ENCODE peak calls at places on chromosomes 6 and 20, in seven cellular contexts. One of them, this sample, is unnamed.

GRCh38 chr6:147022041-147022440 is 182.2 kb upstream of the STXBP5 start:
- DNase-seq in RWPE1: no peak
- DNase-seq in activated naive CD4-positive, alpha-beta T cell treated with Interleukin-2 at 50 U/mL for 16 hours: no peak
- DNase-seq in A172: peak; percentile 14
- DNase-seq in GM04504: no peak
- DNase-seq in T follicular helper cell: no peak
- DNase-seq in globus pallidus: no peak
- DNase-seq in this sample: no peak

GRCh38 chr20:1661542-1662299 is 4.1 kb upstream of the SIRPG start:
- DNase-seq in T follicular helper cell: no peak
- DNase-seq in GM04504: no peak
- DNase-seq in globus pallidus: no peak
- DNase-seq in RWPE1: no peak
- DNase-seq in A172: no peak
- DNase-seq in activated naive CD4-positive, alpha-beta T cell treated with Interleukin-2 at 50 U/mL for 16 hours: no peak
- DNase-seq in this sample: no peak

GRCh38 chr20:7601431-7601830 is 338.8 kb downstream of the HAO1 start:
- DNase-seq in activated naive CD4-positive, alpha-beta T cell treated with Interleukin-2 at 50 U/mL for 16 hours: no peak
- DNase-seq in GM04504: no peak
- DNase-seq in A172: no peak
- DNase-seq in RWPE1: peak; percentile 23
- DNase-seq in T follicular helper cell: no peak
- DNase-seq in globus pallidus: no peak
- DNase-seq in this sample: no peak

GRCh38 chr6:87926687-87927086 is 121.0 kb upstream of the SPACA1 start:
- DNase-seq in activated naive CD4-positive, alpha-beta T cell treated with Interleukin-2 at 50 U/mL for 16 hours: no peak
- DNase-seq in GM04504: no peak
- DNase-seq in A172: no peak
- DNase-seq in T follicular helper cell: no peak
- DNase-seq in RWPE1: no peak
- DNase-seq in globus pallidus: no peak
- DNase-seq in this sample: no peak

GRCh38 chr6:33589723-33590530 is 9.9 kb upstream of the BAK1 start:
- DNase-seq in globus pallidus: no peak
- DNase-seq in GM04504: peak; percentile 75
- DNase-seq in T follicular helper cell: no peak
- DNase-seq in A172: peak; percentile 98
- DNase-seq in RWPE1: peak; percentile 96
- DNase-seq in activated naive CD4-positive, alpha-beta T cell treated with Interleukin-2 at 50 U/mL for 16 hours: peak; percentile 39
- DNase-seq in this sample: no peak

GRCh38 chr20:47141350-47141921 is 215.1 kb downstream of the ZMYND8 start:
- DNase-seq in activated naive CD4-positive, alpha-beta T cell treated with Interleukin-2 at 50 U/mL for 16 hours: no peak
- DNase-seq in globus pallidus: no peak
- DNase-seq in T follicular helper cell: no peak
- DNase-seq in GM04504: no peak
- DNase-seq in RWPE1: no peak
- DNase-seq in A172: no peak
- DNase-seq in this sample: no peak

GRCh38 chr6:37103169-37104039 is 66.5 kb upstream of the PIM1 start:
- DNase-seq in RWPE1: peak; percentile 30
- DNase-seq in activated naive CD4-positive, alpha-beta T cell treated with Interleukin-2 at 50 U/mL for 16 hours: peak; percentile 9
- DNase-seq in T follicular helper cell: peak; percentile 3
- DNase-seq in GM04504: no peak
- DNase-seq in A172: peak; percentile 53
- DNase-seq in globus pallidus: peak; percentile 53
- DNase-seq in this sample: no peak

GRCh38 chr6:159178847-159179246 is 9.6 kb downstream of the FNDC1 start:
- DNase-seq in globus pallidus: no peak
- DNase-seq in activated naive CD4-positive, alpha-beta T cell treated with Interleukin-2 at 50 U/mL for 16 hours: no peak
- DNase-seq in A172: no peak
- DNase-seq in T follicular helper cell: no peak
- DNase-seq in GM04504: no peak
- DNase-seq in RWPE1: no peak
- DNase-seq in this sample: no peak

GRCh38 chr6:74942130-74942529 is 263.7 kb downstream of the COL12A1 start:
- DNase-seq in activated naive CD4-positive, alpha-beta T cell treated with Interleukin-2 at 50 U/mL for 16 hours: no peak
- DNase-seq in A172: no peak
- DNase-seq in GM04504: no peak
- DNase-seq in globus pallidus: no peak
- DNase-seq in T follicular helper cell: no peak
- DNase-seq in RWPE1: no peak
- DNase-seq in this sample: no peak